ENCODE peak calls at places on chromosomes 6 and 20, in seven cellular contexts. Z, E, Y, W, J, H and S are unnamed samples.

GRCh38 chr6:100663219-100663863 is 198.6 kb upstream of the SIM1 start:
- DNase-seq in W (peak), J (peak), H (no peak), Y (no peak), Z (peak), E (no peak), S (no peak)

GRCh38 chr6:96760153-96760687 is 77.1 kb downstream of the GPR63 start:
- DNase-seq in Z (no peak), W (peak), H (no peak), E (no peak), J (no peak), Y (no peak), S (no peak)

GRCh38 chr6:27251672-27252251 is 4.3 kb downstream of the PRSS16 start:
- DNase-seq in Z (no peak), W (peak), J (peak), Y (peak), H (peak), E (no peak), S (no peak)

GRCh38 chr20:61656198-61656597 is 404.1 kb downstream of the CDH4 start:
- DNase-seq in E (no peak), Y (no peak), W (no peak), J (no peak), H (no peak), Z (no peak), S (no peak)

GRCh38 chr20:35561268-35561667 is 19.4 kb downstream of the ERGIC3 start:
- DNase-seq in J (peak), Y (no peak), H (peak), Z (peak), W (peak), E (no peak), S (no peak)

GRCh38 chr20:5136096-5136495 is 9.3 kb downstream of the CDS2 start:
- DNase-seq in J (no peak), E (no peak), Z (no peak), Y (no peak), W (peak), H (no peak), S (no peak)

GRCh38 chr6:163960128-163960527 is 545.6 kb downstream of the QKI start:
- DNase-seq in H (no peak), J (no peak), Y (no peak), E (no peak), W (no peak), Z (no peak), S (no peak)

GRCh38 chr6:11083491-11083890 is 10.1 kb upstream of the SMIM13 start:
- DNase-seq in W (no peak), H (no peak), J (no peak), Z (no peak), E (no peak), Y (no peak), S (no peak)

GRCh38 chr20:45823949-45824835 is 2.9 kb downstream of the TNNC2 start:
- DNase-seq in E (no peak), Y (peak), Z (peak), H (peak), J (peak), W (peak), S (no peak)

GRCh38 chr6:113414511-113414910 is 442.6 kb upstream of the MARCKS start:
- DNase-seq in H (no peak), W (no peak), J (peak), Y (no peak), E (peak), Z (peak), S (no peak)

GRCh38 chr6:30769088-30769852 is 24.9 kb upstream of the IER3 start:
- DNase-seq in H (peak), J (peak), Y (no peak), E (peak), W (peak), Z (peak), S (peak)

GRCh38 chr6:30767158-30767943 is 23.0 kb upstream of the IER3 start:
- DNase-seq in W (no peak), H (no peak), Y (no peak), E (no peak), J (no peak), Z (no peak), S (no peak)

GRCh38 chr6:30769853-30770160 is 25.5 kb upstream of the IER3 start:
- DNase-seq in J (no peak), H (no peak), W (no peak), Z (no peak), E (no peak), Y (no peak), S (no peak)

GRCh38 chr6:30767944-30768301 is 23.6 kb upstream of the IER3 start:
- DNase-seq in Z (no peak), J (no peak), H (no peak), W (no peak), Y (no peak), E (no peak), S (no peak)

DNA sequence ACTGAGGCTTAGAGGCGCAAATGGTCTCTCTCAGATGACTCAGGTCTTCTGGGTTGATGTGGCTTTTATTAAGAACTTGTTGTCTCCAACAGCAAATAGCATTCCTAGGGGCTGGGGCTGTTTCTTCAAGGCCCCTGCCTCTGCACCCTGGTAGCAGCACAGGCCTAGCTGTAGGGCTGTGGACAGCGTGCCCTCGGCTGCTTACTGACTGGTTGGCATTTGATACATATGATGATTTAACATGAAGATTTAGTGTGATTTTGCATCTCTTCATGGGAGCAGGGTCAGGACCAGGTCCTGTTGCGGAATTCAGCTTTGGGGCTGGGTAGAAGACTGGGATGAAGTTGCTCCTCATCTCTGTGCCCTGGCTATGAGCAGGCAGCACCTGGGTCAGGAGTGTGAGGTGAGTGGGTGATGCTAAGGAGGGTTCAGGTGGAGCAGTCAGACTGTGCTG is 24.3 kb upstream of the IER3 start:
- DNase-seq in Y (no peak), H (no peak), J (no peak), W (peak), E (no peak), Z (no peak), S (no peak)
- H3K27ac ChIP-seq in Y (peak), H (no peak), J (peak), W (peak), E (peak), Z (peak), S (peak)

DNA sequence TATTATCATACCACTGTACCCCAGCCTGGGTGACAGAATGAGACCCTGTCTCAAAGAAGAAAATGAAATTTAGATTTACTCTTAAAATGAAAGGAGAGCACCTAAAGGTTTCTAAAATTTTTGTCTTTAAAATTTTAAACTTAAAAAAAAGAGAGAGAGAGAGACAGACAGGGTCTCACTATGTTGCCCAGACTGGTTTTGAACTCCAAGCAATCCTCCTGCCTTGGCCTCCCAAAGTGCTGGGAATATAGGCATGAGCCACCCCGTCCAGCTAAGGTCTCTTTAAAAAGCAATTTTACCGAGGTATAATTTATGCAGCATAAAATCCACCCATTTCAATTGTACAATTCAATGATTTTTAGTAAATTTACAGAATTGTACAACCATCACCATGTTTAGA is 33.2 kb downstream of the ILRUN start:
- DNase-seq in J (no peak), H (no peak), Y (no peak), E (no peak), Z (no peak), W (no peak), S (no peak)
- H3K27ac ChIP-seq in J (peak), H (no peak), Y (no peak), E (no peak), Z (peak), W (no peak), S (no peak)

GRCh38 chr6:132131351-132131750 is 180.2 kb upstream of the CCN2 start:
- DNase-seq in Z (no peak), E (no peak), H (no peak), Y (no peak), W (no peak), J (no peak), S (no peak)

GRCh38 chr6:132130530-132131298 is 179.5 kb upstream of the CCN2 start:
- DNase-seq in H (no peak), E (peak), W (no peak), Z (no peak), Y (no peak), J (no peak), S (no peak)

GRCh38 chr6:132132420-132132819 is 181.2 kb upstream of the CCN2 start:
- DNase-seq in Y (no peak), H (no peak), Z (no peak), W (no peak), J (no peak), E (no peak), S (no peak)

GRCh38 chr6:132132911-132133639 is 181.9 kb upstream of the CCN2 start:
- DNase-seq in Y (no peak), J (no peak), E (no peak), H (no peak), W (no peak), Z (no peak), S (no peak)

DNA sequence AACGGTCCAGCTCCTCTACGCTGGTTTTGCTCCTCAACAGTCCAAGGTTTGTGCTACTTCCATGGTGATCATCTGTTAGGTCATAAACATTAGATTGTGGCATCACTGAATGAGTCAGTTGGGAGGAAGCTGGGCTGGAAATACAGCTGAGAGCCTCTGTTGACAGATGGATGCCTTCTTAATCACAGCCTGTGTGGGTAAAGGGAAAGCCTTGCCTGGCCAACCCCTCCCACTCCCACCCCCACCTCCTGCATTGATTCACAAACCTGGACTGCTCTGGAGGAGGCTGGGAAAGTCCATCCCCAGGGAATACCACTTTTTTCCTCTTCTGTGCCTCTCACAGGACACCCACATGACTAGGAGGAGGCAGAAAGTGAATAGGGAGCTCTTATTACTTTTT is 180.6 kb upstream of the CCN2 start:
- DNase-seq in E (peak), Y (no peak), W (peak), Z (peak), J (peak), H (no peak), S (no peak)
- H3K27ac ChIP-seq in E (peak), Y (peak), W (no peak), Z (no peak), J (peak), H (no peak), S (no peak)

GRCh38 chr20:2692036-2692885 is at the start of gene EBF4:
- DNase-seq in J (peak), Y (peak), H (peak), E (peak), W (peak), Z (no peak), S (peak)
- H3K27ac ChIP-seq in J (peak), Y (peak), H (no peak), E (peak), W (no peak), Z (no peak), S (peak)

GRCh38 chr20:24877652-24878051 is 71.4 kb upstream of the CST7 start:
- DNase-seq in H (no peak), J (no peak), W (no peak), Z (no peak), Y (no peak), E (no peak), S (no peak)
- H3K27ac ChIP-seq in H (no peak), J (no peak), W (no peak), Z (no peak), Y (no peak), E (no peak), S (no peak)

DNA sequence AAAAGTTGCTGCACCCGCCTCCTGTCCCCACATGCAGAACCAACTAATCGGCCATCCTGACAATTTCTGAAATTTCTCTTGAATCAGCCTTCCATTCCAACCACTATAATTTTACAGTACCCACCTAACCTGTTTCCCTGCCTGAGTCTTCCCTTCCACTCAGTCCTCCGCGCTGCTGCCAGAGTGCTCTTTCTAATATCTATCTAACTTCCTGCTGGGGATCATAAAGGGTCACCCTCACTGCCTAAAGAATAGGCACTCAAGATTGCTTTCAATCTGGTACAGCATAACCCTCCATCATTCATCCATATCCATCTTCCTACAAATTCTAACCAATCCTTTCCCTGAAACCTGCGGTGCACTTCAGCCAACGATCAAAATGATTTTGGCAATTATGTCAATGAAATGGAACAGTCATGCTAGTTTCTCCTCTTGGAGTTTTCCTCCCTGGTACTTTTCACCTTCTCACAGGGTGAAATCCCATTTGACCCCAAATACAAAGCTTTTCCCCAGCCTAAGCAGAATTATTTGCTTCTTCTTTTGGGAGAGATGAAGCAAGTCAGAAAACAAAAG is 117.5 kb upstream of the BEND6 start:
- DNase-seq in J (no peak), W (no peak), Z (no peak), E (no peak), Y (no peak), H (no peak), S (no peak)
- H3K27ac ChIP-seq in J (no peak), W (no peak), Z (no peak), E (no peak), Y (peak), H (no peak), S (no peak)

GRCh38 chr6:57173886-57174510 is 1.9 kb downstream of the BAG2 start:
- DNase-seq in W (peak), E (peak), H (peak), Z (peak), J (peak), Y (no peak), S (no peak)
- H3K27ac ChIP-seq in W (peak), E (peak), H (peak), Z (peak), J (peak), Y (peak), S (no peak)

DNA sequence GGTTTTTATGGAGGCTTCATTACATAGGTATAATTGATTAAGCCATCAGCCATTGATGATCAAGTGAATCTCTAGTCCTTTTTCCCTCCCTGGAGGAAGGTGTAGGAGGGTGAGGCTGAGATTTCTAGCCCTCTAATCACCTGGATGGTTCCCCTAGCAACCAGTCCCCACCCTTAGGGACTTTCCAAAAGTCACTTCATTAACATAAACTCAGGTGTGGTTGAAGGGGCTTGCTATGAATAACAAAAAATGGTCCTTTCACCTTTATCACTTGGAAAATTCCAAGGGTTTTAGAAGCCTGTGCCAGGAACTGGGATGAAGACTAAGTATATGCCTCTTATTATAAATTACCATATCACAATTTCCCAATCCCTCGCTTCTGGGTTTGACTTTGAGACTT is 40.4 kb downstream of the SMPDL3A start:
- DNase-seq in W (no peak), J (no peak), Y (no peak), H (peak), E (no peak), Z (no peak), S (no peak)
- H3K27ac ChIP-seq in W (no peak), J (no peak), Y (no peak), H (no peak), E (no peak), Z (no peak), S (no peak)

GRCh38 chr20:1388706-1389483 is 4.0 kb downstream of the FKBP1A start:
- DNase-seq in J (no peak), Y (no peak), H (no peak), W (no peak), Z (no peak), E (no peak), S (no peak)
- H3K27ac ChIP-seq in J (no peak), Y (peak), H (no peak), W (no peak), Z (no peak), E (peak), S (peak)